ENCODE peak calls at places on chromosome 21, in nine cellular contexts. L, D, O, M, A, C, Y, F and B are unnamed samples.

GRCh38 chr21:32991299-32991850 is 34.4 kb upstream of the OLIG2 start:
- DNase-seq in F (no peak), D (no peak), A (no peak), C (no peak), O (no peak), L (no peak), Y (no peak), M (no peak), B (peak; percentile 95)

GRCh38 chr21:31038376-31038775 is at the start of gene KRTAP19-8:
- DNase-seq in A (no peak), L (no peak), O (no peak), F (no peak), Y (no peak), C (no peak), D (no peak), M (no peak), B (no peak)

GRCh38 chr21:26912466-26912865 is 54.4 kb downstream of the ADAMTS5 start:
- DNase-seq in F (no peak), M (no peak), O (no peak), D (no peak), A (no peak), L (no peak), C (no peak), Y (no peak), B (no peak)

GRCh38 chr21:43727571-43728466 is 8.9 kb downstream of the PDXK start:
- DNase-seq in C (no peak), Y (no peak), L (no peak), M (no peak), A (peak; percentile 52), O (no peak), F (no peak), D (no peak), B (peak; percentile 81)

GRCh38 chr21:37257526-37257966 is 9.6 kb downstream of the VPS26C start:
- DNase-seq in O (peak; percentile 60), F (no peak), M (peak; percentile 27), D (peak; percentile 50), L (no peak), A (peak; percentile 64), Y (no peak), C (no peak), B (peak; percentile 71)

GRCh38 chr21:14545906-14546480 is at the start of gene SAMSN1:
- DNase-seq in D (peak; percentile 71), F (no peak), A (no peak), M (peak; percentile 74), O (no peak), L (no peak), C (peak; percentile 73), Y (no peak), B (no peak)

GRCh38 chr21:34351786-34352241 is 12.0 kb upstream of the KCNE2 start:
- DNase-seq in C (peak; percentile 86), Y (peak; percentile 76), O (peak; percentile 37), A (no peak), D (peak; percentile 46), L (no peak), M (peak; percentile 32), F (peak; percentile 50), B (peak; percentile 61)

GRCh38 chr21:22711636-22712035 is 1713.4 kb downstream of the NCAM2 start:
- DNase-seq in A (no peak), F (no peak), D (no peak), O (no peak), M (no peak), Y (no peak), L (no peak), C (peak; percentile 46), B (no peak)

GRCh38 chr21:15809818-15810217 is 80.0 kb downstream of the USP25 start:
- DNase-seq in O (no peak), Y (no peak), L (no peak), A (no peak), D (peak; percentile 7), F (no peak), C (no peak), M (no peak), B (no peak)

GRCh38 chr21:44793269-44794030 is 8.2 kb downstream of the UBE2G2 start:
- DNase-seq in O (peak; percentile 65), D (peak; percentile 61), C (peak; percentile 78), F (peak; percentile 74), Y (peak; percentile 88), M (peak; percentile 41), A (peak; percentile 65), L (peak; percentile 30), B (peak; percentile 69)

GRCh38 chr21:34589511-34590282 is 25.2 kb downstream of the RCAN1 start:
- DNase-seq in F (no peak), M (no peak), O (no peak), A (no peak), C (no peak), L (no peak), D (no peak), Y (no peak), B (peak; percentile 90)

GRCh38 chr21:36783612-36784383 is 84.9 kb downstream of the SIM2 start:
- DNase-seq in M (peak; percentile 23), F (peak; percentile 35), D (peak; percentile 7), C (no peak), L (peak; percentile 62), A (peak; percentile 90), O (no peak), Y (no peak), B (no peak)

GRCh38 chr21:39633770-39634181 is 21.0 kb downstream of the B3GALT5 start:
- DNase-seq in A (peak; percentile 91), Y (no peak), O (no peak), F (no peak), C (no peak), L (no peak), M (no peak), D (no peak), B (no peak)

GRCh38 chr21:14740116-14740515 is 194.0 kb upstream of the SAMSN1 start:
- DNase-seq in Y (no peak), M (no peak), F (no peak), A (no peak), L (no peak), C (no peak), O (no peak), D (no peak), B (no peak)